ENCODE peak calls at places on chromosomes 4 and X, in four cellular contexts. P is Panc1, W is HCT116, K is HepG2. U is an unnamed sample.

GRCh38 chr4:154292589-154292988 is 199.0 kb downstream of the DCHS2 start:
- DNase-seq in P (no peak), K (no peak), W (no peak), U (no peak)

GRCh38 chr4:39415678-39416283 is 9.1 kb downstream of the KLB start:
- DNase-seq in W (no peak), P (no peak), K (peak; percentile 62), U (no peak)

GRCh38 chrX:16479206-16479869 is 170.6 kb upstream of the S100G start:
- DNase-seq in K (peak; percentile 20), W (no peak), P (peak; percentile 25), U (no peak)

GRCh38 chr4:37693450-37694190 is 7.4 kb upstream of the RELL1 start:
- DNase-seq in W (no peak), K (no peak), P (no peak), U (no peak)

GRCh38 chrX:7515681-7516413 is 327.1 kb upstream of the VCX start:
- DNase-seq in P (no peak), W (no peak), K (no peak), U (no peak)

GRCh38 chr4:13912966-13913365 is 285.4 kb upstream of the BOD1L1 start:
- DNase-seq in K (no peak), W (no peak), P (no peak), U (no peak)

GRCh38 chr4:188295899-188296298 is 156.7 kb downstream of the TRIML1 start:
- DNase-seq in P (no peak), K (no peak), W (no peak), U (no peak)

GRCh38 chrX:80550722-80551121 is 130.5 kb downstream of the TENT5D start:
- DNase-seq in W (no peak), K (peak; percentile 12), P (no peak), U (peak; percentile 2)

GRCh38 chr4:168480991-168481588 is 798 bp upstream of the DDX60L start:
- DNase-seq in K (peak; percentile 7), W (peak; percentile 70), P (peak; percentile 79), U (peak; percentile 52)

GRCh38 chrX:55167124-55167523 is 53.0 kb upstream of the PAGE5 start:
- DNase-seq in W (peak; percentile 16), P (no peak), K (no peak), U (no peak)

GRCh38 chrX:134435894-134436293 is 24.1 kb upstream of the HPRT1 start:
- DNase-seq in K (peak; percentile 43), P (no peak), W (no peak), U (no peak)

GRCh38 chr4:114191496-114191895 is 212.0 kb upstream of the ARSJ start:
- DNase-seq in K (no peak), W (no peak), P (no peak), U (no peak)

GRCh38 chr4:1900624-1901023 is 29.4 kb downstream of the NSD2 start:
- DNase-seq in K (no peak), P (no peak), W (no peak), U (no peak)

GRCh38 chr4:138202686-138203085 is 39.5 kb downstream of the SLC7A11 start:
- DNase-seq in P (no peak), W (no peak), K (no peak), U (no peak)

GRCh38 chr4:77465271-77465670 is 140.3 kb upstream of the CXCL13 start:
- DNase-seq in W (no peak), P (no peak), K (no peak), U (no peak)

GRCh38 chr4:36269116-36269515 is 12.3 kb upstream of the DTHD1 start:
- DNase-seq in K (no peak), W (no peak), P (no peak), U (no peak)

GRCh38 chrX:1903380-1903935 is 288.6 kb downstream of the ASMT start:
- DNase-seq in P (peak; percentile 71), W (peak; percentile 63), K (peak; percentile 70), U (no peak)

GRCh38 chr4:7828011-7828720 is 111.5 kb downstream of the AFAP1 start:
- DNase-seq in K (no peak), P (no peak), W (no peak), U (peak; percentile 32)

GRCh38 chr4:159549092-159549491 is 446.2 kb downstream of the RAPGEF2 start:
- DNase-seq in W (no peak), P (no peak), K (no peak), U (no peak)

GRCh38 chr4:59200992-59201391 is 1999.1 kb upstream of the ADGRL3 start:
- DNase-seq in P (no peak), K (no peak), W (no peak), U (no peak)

GRCh38 chr4:141406237-141406636 is 185.5 kb downstream of the ZNF330 start:
- DNase-seq in W (no peak), K (no peak), P (no peak), U (no peak)
- TF ChIP-seq POLR2AphosphoS5 in W (no peak), K (no peak), P (no peak), U (no peak)

DNA sequence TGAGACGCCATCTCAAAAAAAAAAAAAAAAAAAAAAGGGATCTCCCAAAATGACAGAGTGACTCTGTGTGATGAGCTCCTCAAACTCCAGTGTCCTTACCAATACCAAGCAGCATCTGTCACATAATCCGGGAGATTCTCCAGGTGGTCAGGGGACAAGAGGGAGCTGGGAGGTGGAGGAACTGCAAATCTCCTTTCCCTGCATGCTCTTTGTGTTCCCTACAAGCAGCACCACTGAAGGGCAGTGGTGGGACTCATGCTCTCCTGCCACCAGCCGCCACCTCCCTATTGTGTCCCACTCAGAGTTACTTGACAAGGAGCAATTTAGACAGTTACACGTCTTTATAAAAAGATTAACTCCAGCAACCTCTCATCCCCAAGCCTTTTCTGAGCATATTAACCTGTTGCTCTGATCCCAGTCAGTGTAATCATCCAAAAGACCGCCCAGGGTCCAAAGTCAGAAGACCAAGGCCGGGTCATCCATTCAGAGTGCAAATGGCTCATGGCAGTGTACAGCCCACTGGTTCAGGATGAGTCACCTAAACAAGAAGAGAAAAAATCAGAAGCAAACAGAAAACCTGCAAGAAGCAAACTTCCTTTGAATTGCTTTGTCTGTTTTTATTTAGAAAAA is 23.6 kb downstream of the MGST2 start:
- DNase-seq in K (peak; percentile 96), W (no peak), P (no peak), U (no peak)
- TF ChIP-seq REST in K (peak; percentile 66), W (no peak), P (no peak), U (no peak)

GRCh38 chrX:49877397-49878101 is 1.7 kb upstream of the USP27X start:
- DNase-seq in P (no peak), K (peak; percentile 94), W (no peak), U (no peak)

GRCh38 chrX:49880668-49881067 is 1.4 kb downstream of the USP27X start:
- DNase-seq in W (no peak), P (no peak), K (no peak), U (no peak)

GRCh38 chrX:49878128-49878833 is 1.0 kb upstream of the USP27X start:
- DNase-seq in P (no peak), W (no peak), K (no peak), U (no peak)

GRCh38 chrX:49879656-49880277 is 483 bp downstream of the USP27X start:
- DNase-seq in W (no peak), K (no peak), P (no peak), U (no peak)

GRCh38 chrX:49878834-49879655 is at the start of gene USP27X:
- DNase-seq in W (peak; percentile 59), P (peak; percentile 48), K (peak; percentile 86), U (peak; percentile 31)
- H3K27ac ChIP-seq in W (peak within 1 kb of the TSS; percentile 61), P (peak within 1 kb of the TSS; percentile 82), K (peak within 1 kb of the TSS; percentile 97), U (peak within 1 kb of the TSS; percentile 14)

GRCh38 chr4:75004755-75005668 is 72.1 kb downstream of the PARM1 start:
- DNase-seq in K (no peak), W (no peak), P (no peak), U (no peak)
- TF ChIP-seq POLR2AphosphoS5 in K (no peak), W (no peak), P (no peak), U (no peak)

GRCh38 chrX:40154229-40154852 is 56.6 kb upstream of the BCOR start:
- DNase-seq in K (peak; percentile 82), W (no peak), P (no peak), U (peak; percentile 51)
- TF ChIP-seq REST in K (no peak), W (no peak), P (no peak), U (peak; percentile 25)

GRCh38 chrX:18994713-18995112 is 10.8 kb upstream of the PHKA2 start:
- DNase-seq in P (no peak), K (peak; percentile 17), W (no peak), U (no peak)
- H3K27ac ChIP-seq in P (no peak overlapping the region), K (no peak overlapping the region), W (no peak overlapping the region), U (no peak overlapping the region)

U was measured in HL-60.